ENCODE peak calls at places on chromosome 17, in nine cellular contexts. O is AG08396; P is HS-27A; N is T-helper 2 cell; T is activated effector memory CD4-positive, alpha-beta T cell treated with Interleukin-2 at 50 U/mL for 16 hours; W is stimulated activated CD4-positive, alpha-beta T cell treated with anti-CD3 and anti-CD28 coated beads, Interleukin-2, amount 100 ng/mL, for 48 hours; K is stimulated activated CD8-positive, alpha-beta memory T cell treated with anti-CD3 and anti-CD28 coated beads, Interleukin-15, amount 100 ng/mL, for 4 hours; D is activated CD8-positive, alpha-beta memory T cell treated with anti-CD3 and anti-CD28 coated beads for 1 hour; Q is myocyte. X is an unnamed sample.

GRCh38 chr17:310111-311010 is 42.2 kb downstream of the RPH3AL start:
- DNase-seq in N (no peak), K (no peak), Q (no peak), W (no peak), T (no peak), D (no peak), O (no peak), P (no peak), X (no peak)

GRCh38 chr17:7213895-7214299 is 5.7 kb downstream of the DLG4 start:
- DNase-seq in Q (peak; percentile 59), K (no peak), T (no peak), W (no peak), P (no peak), D (peak; percentile 70), O (peak; percentile 76), N (peak; percentile 74), X (peak; percentile 56)

GRCh38 chr17:39169518-39169917 is 3.6 kb upstream of the ARL5C start:
- DNase-seq in O (no peak), Q (no peak), P (no peak), N (no peak), K (no peak), W (no peak), T (no peak), D (no peak), X (no peak)

GRCh38 chr17:31373150-31374082 is 18.1 kb upstream of the RAB11FIP4 start:
- DNase-seq in O (peak; percentile 42), T (no peak), Q (peak; percentile 74), P (peak; percentile 14), K (no peak), N (no peak), W (no peak), D (no peak), X (peak; percentile 26)

GRCh38 chr17:3866269-3866668 is 20.2 kb upstream of the NCBP3 start:
- DNase-seq in Q (no peak), T (no peak), P (no peak), D (no peak), N (no peak), O (no peak), K (no peak), W (no peak), X (no peak)

GRCh38 chr17:43851744-43852143 is 4.8 kb downstream of the CD300LG start:
- DNase-seq in T (no peak), W (no peak), O (no peak), P (no peak), N (no peak), K (no peak), Q (no peak), D (no peak), X (no peak)

GRCh38 chr17:81648013-81648706 is 8.2 kb downstream of the PDE6G start:
- DNase-seq in T (no peak), K (no peak), P (no peak), D (no peak), Q (no peak), N (no peak), W (no peak), O (peak; percentile 32), X (no peak)

GRCh38 chr17:19457046-19457445 is 46.0 kb downstream of the RNF112 start:
- DNase-seq in O (no peak), D (no peak), P (no peak), N (no peak), T (no peak), K (no peak), Q (no peak), W (no peak), X (no peak)

GRCh38 chr17:1714488-1714979 is 4.4 kb upstream of the TLCD2 start:
- DNase-seq in W (no peak), D (no peak), K (no peak), T (no peak), N (no peak), P (peak; percentile 87), O (peak; percentile 91), Q (peak; percentile 99), X (no peak)

GRCh38 chr17:13311301-13311700 is 290.4 kb downstream of the HS3ST3A1 start:
- DNase-seq in N (no peak), Q (peak; percentile 28), K (no peak), W (no peak), D (no peak), O (peak; percentile 30), P (peak; percentile 4), T (no peak), X (no peak)

GRCh38 chr17:39889200-39889599 is 21.2 kb downstream of the ZPBP2 start:
- DNase-seq in P (no peak), K (no peak), O (no peak), W (no peak), T (no peak), Q (no peak), N (no peak), D (no peak), X (no peak)

GRCh38 chr17:33288954-33289353 is 4.1 kb downstream of the ASIC2 start:
- DNase-seq in O (no peak), W (no peak), P (no peak), T (no peak), Q (no peak), D (no peak), N (no peak), K (no peak), X (no peak)

GRCh38 chr17:21170829-21171228 is 43.1 kb downstream of the TMEM11 start:
- DNase-seq in O (no peak), Q (no peak), P (no peak), D (no peak), N (no peak), T (no peak), K (no peak), W (no peak), X (peak; percentile 10)

GRCh38 chr17:80393491-80393890 is 21.5 kb upstream of the ENDOV start:
- DNase-seq in N (no peak), P (no peak), Q (no peak), D (no peak), O (no peak), K (no peak), W (no peak), T (no peak), X (no peak)

GRCh38 chr17:37802061-37802460 is 57.2 kb upstream of the HNF1B start:
- DNase-seq in Q (peak; percentile 73), T (no peak), N (no peak), P (no peak), D (no peak), O (no peak), K (no peak), W (no peak), X (no peak)

GRCh38 chr17:61579961-61580360 is 11.1 kb downstream of the NACA2 start:
- DNase-seq in W (no peak), Q (no peak), K (no peak), P (no peak), D (no peak), O (peak; percentile 25), T (no peak), N (no peak), X (no peak)

GRCh38 chr17:11326492-11326891 is 85.5 kb downstream of the SHISA6 start:
- DNase-seq in D (no peak), W (no peak), K (no peak), P (no peak), T (no peak), O (no peak), Q (no peak), N (no peak), X (no peak)

GRCh38 chr17:38750312-38751121 is 2.0 kb upstream of the PSMB3 start:
- DNase-seq in O (no peak), D (no peak), W (no peak), K (no peak), N (no peak), Q (no peak), P (no peak), T (no peak), X (no peak)

GRCh38 chr17:78058001-78058400 is 70.6 kb downstream of the TMC6 start:
- DNase-seq in K (no peak), O (no peak), P (no peak), D (no peak), T (no peak), N (no peak), Q (peak; percentile 55), W (no peak), X (no peak)

GRCh38 chr17:82826956-82827355 is 12.9 kb downstream of the ZNF750 start:
- DNase-seq in N (no peak), K (no peak), W (no peak), Q (peak; percentile 5), P (no peak), O (no peak), D (no peak), T (no peak), X (no peak)

GRCh38 chr17:47119746-47120520 is 69.2 kb downstream of the CDC27 start:
- DNase-seq in T (no peak), O (peak; percentile 23), W (no peak), P (peak; percentile 20), K (no peak), Q (peak; percentile 24), D (no peak), N (no peak), X (no peak)

GRCh38 chr17:4499431-4500187 is 928 bp downstream of the SPNS2 start:
- DNase-seq in D (no peak), W (no peak), Q (no peak), N (no peak), T (no peak), P (no peak), O (no peak), K (no peak), X (no peak)

GRCh38 chr17:9170822-9171221 is 149.5 kb downstream of the NTN1 start:
- DNase-seq in P (no peak), D (no peak), W (no peak), T (no peak), O (no peak), Q (no peak), K (no peak), N (no peak), X (no peak)

GRCh38 chr17:58047751-58048150 is 35.5 kb upstream of the DYNLL2 start:
- DNase-seq in O (no peak), P (no peak), N (no peak), Q (no peak), K (no peak), W (no peak), T (no peak), D (no peak), X (no peak)

GRCh38 chr17:50785942-50786570 is 18.7 kb upstream of the ANKRD40CL start:
- DNase-seq in T (no peak), D (no peak), Q (no peak), P (no peak), O (peak; percentile 82), K (no peak), N (no peak), W (no peak), X (no peak)

GRCh38 chr17:9937164-9937835 is 32.2 kb upstream of the RCVRN start:
- DNase-seq in K (no peak), T (no peak), Q (peak; percentile 2), D (no peak), P (no peak), N (no peak), W (no peak), O (no peak), X (no peak)

GRCh38 chr17:64707077-64707591 is 45.0 kb upstream of the SMURF2 start:
- DNase-seq in D (no peak), Q (peak; percentile 96), P (peak; percentile 92), K (no peak), N (no peak), O (peak; percentile 93), T (no peak), W (no peak), X (no peak)

GRCh38 chr17:48840441-48840840 is 9.6 kb downstream of the CALCOCO2 start:
- DNase-seq in Q (no peak), T (no peak), W (no peak), D (no peak), K (no peak), O (no peak), N (no peak), P (no peak), X (no peak)

GRCh38 chr17:28807925-28808641 is 34.5 kb downstream of the FAM222B start:
- DNase-seq in Q (peak; percentile 84), T (no peak), D (no peak), O (peak; percentile 64), K (no peak), W (no peak), P (no peak), N (no peak), X (no peak)